ENCODE peak calls at places on chromosomes 12 and 14, in eight cellular contexts. One of them, this sample, is unnamed.

GRCh38 chr12:120229583-120230325 is 28.8 kb upstream of the RPLP0 start:
- DNase-seq in GM23248: peak
- DNase-seq in OCI-LY7: no peak
- DNase-seq in GM23338: peak
- DNase-seq in neural progenitor cell: peak
- DNase-seq in hepatocyte: peak
- DNase-seq in MM.1S: no peak
- DNase-seq in PC-3: peak
- DNase-seq in this sample: no peak

GRCh38 chr12:131701705-131702572 is 9.0 kb upstream of the SFSWAP start:
- DNase-seq in GM23248: no peak
- DNase-seq in OCI-LY7: no peak
- DNase-seq in GM23338: peak
- DNase-seq in neural progenitor cell: no peak
- DNase-seq in hepatocyte: no peak
- DNase-seq in MM.1S: no peak
- DNase-seq in PC-3: no peak
- DNase-seq in this sample: no peak

GRCh38 chr12:12467701-12468218 is 94.9 kb downstream of the DUSP16 start:
- DNase-seq in GM23248: no peak
- DNase-seq in OCI-LY7: no peak
- DNase-seq in GM23338: no peak
- DNase-seq in neural progenitor cell: no peak
- DNase-seq in hepatocyte: no peak
- DNase-seq in MM.1S: no peak
- DNase-seq in PC-3: no peak
- DNase-seq in this sample: no peak

GRCh38 chr14:20782280-20782890 is 1.3 kb downstream of the RNASE6 start:
- DNase-seq in GM23248: no peak
- DNase-seq in OCI-LY7: peak
- DNase-seq in GM23338: peak
- DNase-seq in neural progenitor cell: peak
- DNase-seq in hepatocyte: peak
- DNase-seq in MM.1S: no peak
- DNase-seq in PC-3: peak
- DNase-seq in this sample: no peak

GRCh38 chr12:59164226-59164625 is 243.9 kb upstream of the LRIG3 start:
- DNase-seq in GM23248: no peak
- DNase-seq in OCI-LY7: no peak
- DNase-seq in GM23338: no peak
- DNase-seq in neural progenitor cell: no peak
- DNase-seq in hepatocyte: no peak
- DNase-seq in MM.1S: no peak
- DNase-seq in PC-3: no peak
- DNase-seq in this sample: no peak

GRCh38 chr12:4379410-4379809 is at the start of gene FGF23:
- DNase-seq in GM23248: no peak
- DNase-seq in OCI-LY7: no peak
- DNase-seq in GM23338: peak
- DNase-seq in neural progenitor cell: peak
- DNase-seq in hepatocyte: peak
- DNase-seq in MM.1S: no peak
- DNase-seq in PC-3: peak
- DNase-seq in this sample: no peak

GRCh38 chr14:50835280-50835679 is 4.3 kb upstream of the NIN start:
- DNase-seq in GM23248: peak
- DNase-seq in OCI-LY7: peak
- DNase-seq in GM23338: no peak
- DNase-seq in neural progenitor cell: no peak
- DNase-seq in hepatocyte: no peak
- DNase-seq in MM.1S: peak
- DNase-seq in PC-3: no peak
- DNase-seq in this sample: no peak

GRCh38 chr12:29152223-29152868 is 3.3 kb downstream of the FAR2 start:
- DNase-seq in GM23248: no peak
- DNase-seq in OCI-LY7: peak
- DNase-seq in GM23338: no peak
- DNase-seq in neural progenitor cell: no peak
- DNase-seq in hepatocyte: no peak
- DNase-seq in MM.1S: peak
- DNase-seq in PC-3: no peak
- DNase-seq in this sample: no peak

GRCh38 chr12:54378791-54379400 is 5.6 kb downstream of the ZNF385A start:
- DNase-seq in GM23248: peak
- DNase-seq in OCI-LY7: peak
- DNase-seq in GM23338: peak
- DNase-seq in neural progenitor cell: peak
- DNase-seq in hepatocyte: peak
- DNase-seq in MM.1S: peak
- DNase-seq in PC-3: peak
- DNase-seq in this sample: no peak

GRCh38 chr12:24069532-24070395 is 120.3 kb upstream of the SOX5 start:
- DNase-seq in GM23248: no peak
- DNase-seq in OCI-LY7: no peak
- DNase-seq in GM23338: peak
- DNase-seq in neural progenitor cell: peak
- DNase-seq in hepatocyte: peak
- DNase-seq in MM.1S: no peak
- DNase-seq in PC-3: peak
- DNase-seq in this sample: no peak

GRCh38 chr12:47188576-47189441 is 109.0 kb upstream of the AMIGO2 start:
- DNase-seq in GM23248: peak
- DNase-seq in OCI-LY7: no peak
- DNase-seq in GM23338: no peak
- DNase-seq in neural progenitor cell: no peak
- DNase-seq in hepatocyte: peak
- DNase-seq in MM.1S: no peak
- DNase-seq in PC-3: peak
- DNase-seq in this sample: no peak

GRCh38 chr14:84340938-84341337 is 1189.0 kb upstream of the FLRT2 start:
- DNase-seq in GM23248: no peak
- DNase-seq in OCI-LY7: no peak
- DNase-seq in GM23338: no peak
- DNase-seq in neural progenitor cell: no peak
- DNase-seq in hepatocyte: peak
- DNase-seq in MM.1S: no peak
- DNase-seq in PC-3: no peak
- DNase-seq in this sample: no peak

GRCh38 chr12:39205969-39206368 is 237.0 kb downstream of the KIF21A start:
- DNase-seq in GM23248: no peak
- DNase-seq in OCI-LY7: peak
- DNase-seq in GM23338: no peak
- DNase-seq in neural progenitor cell: no peak
- DNase-seq in hepatocyte: no peak
- DNase-seq in MM.1S: peak
- DNase-seq in PC-3: no peak
- DNase-seq in this sample: no peak

GRCh38 chr12:6375269-6376078 is at the start of gene SCNN1A:
- DNase-seq in GM23248: no peak
- DNase-seq in OCI-LY7: no peak
- DNase-seq in GM23338: peak
- DNase-seq in neural progenitor cell: peak
- DNase-seq in hepatocyte: peak
- DNase-seq in MM.1S: no peak
- DNase-seq in PC-3: no peak
- DNase-seq in this sample: no peak

GRCh38 chr12:132560831-132561783 is 49.3 kb downstream of the LRCOL1 start:
- DNase-seq in GM23248: peak
- DNase-seq in OCI-LY7: peak
- DNase-seq in GM23338: peak
- DNase-seq in neural progenitor cell: peak
- DNase-seq in hepatocyte: peak
- DNase-seq in MM.1S: peak
- DNase-seq in PC-3: peak
- DNase-seq in this sample: peak

GRCh38 chr12:10088955-10089354 is 9.8 kb downstream of the CLEC1A start:
- DNase-seq in GM23248: no peak
- DNase-seq in OCI-LY7: no peak
- DNase-seq in GM23338: peak
- DNase-seq in neural progenitor cell: no peak
- DNase-seq in hepatocyte: no peak
- DNase-seq in MM.1S: no peak
- DNase-seq in PC-3: no peak
- DNase-seq in this sample: no peak

GRCh38 chr14:26427059-26427458 is 170.8 kb downstream of the NOVA1 start:
- DNase-seq in GM23248: peak
- DNase-seq in OCI-LY7: no peak
- DNase-seq in GM23338: no peak
- DNase-seq in neural progenitor cell: no peak
- DNase-seq in hepatocyte: no peak
- DNase-seq in MM.1S: no peak
- DNase-seq in PC-3: no peak
- DNase-seq in this sample: no peak

GRCh38 chr12:64240781-64241180 is 18.7 kb upstream of the KICS2 start:
- DNase-seq in GM23248: peak
- DNase-seq in OCI-LY7: no peak
- DNase-seq in GM23338: no peak
- DNase-seq in neural progenitor cell: no peak
- DNase-seq in hepatocyte: no peak
- DNase-seq in MM.1S: no peak
- DNase-seq in PC-3: no peak
- DNase-seq in this sample: no peak

GRCh38 chr12:64237382-64237781 is 15.3 kb upstream of the KICS2 start:
- DNase-seq in GM23248: no peak
- DNase-seq in OCI-LY7: no peak
- DNase-seq in GM23338: no peak
- DNase-seq in neural progenitor cell: no peak
- DNase-seq in hepatocyte: no peak
- DNase-seq in MM.1S: no peak
- DNase-seq in PC-3: no peak
- DNase-seq in this sample: no peak

GRCh38 chr12:64232201-64232600 is 10.1 kb upstream of the KICS2 start:
- DNase-seq in GM23248: no peak
- DNase-seq in OCI-LY7: no peak
- DNase-seq in GM23338: no peak
- DNase-seq in neural progenitor cell: no peak
- DNase-seq in hepatocyte: no peak
- DNase-seq in MM.1S: no peak
- DNase-seq in PC-3: no peak
- DNase-seq in this sample: no peak

GRCh38 chr12:64236549-64236948 is 14.5 kb upstream of the KICS2 start:
- DNase-seq in GM23248: peak
- DNase-seq in OCI-LY7: no peak
- DNase-seq in GM23338: peak
- DNase-seq in neural progenitor cell: no peak
- DNase-seq in hepatocyte: no peak
- DNase-seq in MM.1S: no peak
- DNase-seq in PC-3: peak
- DNase-seq in this sample: peak
- TF ChIP-seq EZH2phosphoT487 in GM23248: no peak
- TF ChIP-seq EZH2phosphoT487 in OCI-LY7: no peak
- TF ChIP-seq EZH2phosphoT487 in GM23338: no peak
- TF ChIP-seq EZH2phosphoT487 in neural progenitor cell: no peak
- TF ChIP-seq EZH2phosphoT487 in hepatocyte: no peak
- TF ChIP-seq EZH2phosphoT487 in MM.1S: no peak
- TF ChIP-seq EZH2phosphoT487 in PC-3: no peak
- TF ChIP-seq EZH2phosphoT487 in this sample: no peak

GRCh38 chr14:105092124-105092911 is 27.1 kb upstream of the GPR132 start:
- DNase-seq in GM23248: peak
- DNase-seq in OCI-LY7: no peak
- DNase-seq in GM23338: peak
- DNase-seq in neural progenitor cell: peak
- DNase-seq in hepatocyte: peak
- DNase-seq in MM.1S: no peak
- DNase-seq in PC-3: peak
- DNase-seq in this sample: no peak
- TF ChIP-seq EZH2phosphoT487 in GM23248: no peak
- TF ChIP-seq EZH2phosphoT487 in OCI-LY7: no peak
- TF ChIP-seq EZH2phosphoT487 in GM23338: no peak
- TF ChIP-seq EZH2phosphoT487 in neural progenitor cell: no peak
- TF ChIP-seq EZH2phosphoT487 in hepatocyte: no peak
- TF ChIP-seq EZH2phosphoT487 in MM.1S: no peak
- TF ChIP-seq EZH2phosphoT487 in PC-3: no peak
- TF ChIP-seq EZH2phosphoT487 in this sample: no peak

GRCh38 chr12:46177842-46178608 is 90.8 kb downstream of the SLC38A1 start:
- DNase-seq in GM23248: no peak
- DNase-seq in OCI-LY7: no peak
- DNase-seq in GM23338: no peak
- DNase-seq in neural progenitor cell: no peak
- DNase-seq in hepatocyte: no peak
- DNase-seq in MM.1S: peak
- DNase-seq in PC-3: no peak
- DNase-seq in this sample: no peak

GRCh38 chr12:46177020-46177419 is 91.8 kb downstream of the SLC38A1 start:
- DNase-seq in GM23248: no peak
- DNase-seq in OCI-LY7: no peak
- DNase-seq in GM23338: no peak
- DNase-seq in neural progenitor cell: no peak
- DNase-seq in hepatocyte: no peak
- DNase-seq in MM.1S: no peak
- DNase-seq in PC-3: no peak
- DNase-seq in this sample: no peak

GRCh38 chr12:46179693-46180452 is 89.0 kb downstream of the SLC38A1 start:
- DNase-seq in GM23248: no peak
- DNase-seq in OCI-LY7: peak
- DNase-seq in GM23338: no peak
- DNase-seq in neural progenitor cell: no peak
- DNase-seq in hepatocyte: no peak
- DNase-seq in MM.1S: no peak
- DNase-seq in PC-3: no peak
- DNase-seq in this sample: no peak

GRCh38 chr12:46174919-46175318 is 93.9 kb downstream of the SLC38A1 start:
- DNase-seq in GM23248: no peak
- DNase-seq in OCI-LY7: no peak
- DNase-seq in GM23338: no peak
- DNase-seq in neural progenitor cell: no peak
- DNase-seq in hepatocyte: no peak
- DNase-seq in MM.1S: no peak
- DNase-seq in PC-3: no peak
- DNase-seq in this sample: no peak

GRCh38 chr12:46174061-46174662 is 94.7 kb downstream of the SLC38A1 start:
- DNase-seq in GM23248: no peak
- DNase-seq in OCI-LY7: no peak
- DNase-seq in GM23338: no peak
- DNase-seq in neural progenitor cell: no peak
- DNase-seq in hepatocyte: no peak
- DNase-seq in MM.1S: no peak
- DNase-seq in PC-3: no peak
- DNase-seq in this sample: no peak
- TF ChIP-seq EZH2phosphoT487 in GM23248: no peak
- TF ChIP-seq EZH2phosphoT487 in OCI-LY7: no peak
- TF ChIP-seq EZH2phosphoT487 in GM23338: no peak
- TF ChIP-seq EZH2phosphoT487 in neural progenitor cell: no peak
- TF ChIP-seq EZH2phosphoT487 in hepatocyte: no peak
- TF ChIP-seq EZH2phosphoT487 in MM.1S: no peak
- TF ChIP-seq EZH2phosphoT487 in PC-3: no peak
- TF ChIP-seq EZH2phosphoT487 in this sample: no peak

DNA sequence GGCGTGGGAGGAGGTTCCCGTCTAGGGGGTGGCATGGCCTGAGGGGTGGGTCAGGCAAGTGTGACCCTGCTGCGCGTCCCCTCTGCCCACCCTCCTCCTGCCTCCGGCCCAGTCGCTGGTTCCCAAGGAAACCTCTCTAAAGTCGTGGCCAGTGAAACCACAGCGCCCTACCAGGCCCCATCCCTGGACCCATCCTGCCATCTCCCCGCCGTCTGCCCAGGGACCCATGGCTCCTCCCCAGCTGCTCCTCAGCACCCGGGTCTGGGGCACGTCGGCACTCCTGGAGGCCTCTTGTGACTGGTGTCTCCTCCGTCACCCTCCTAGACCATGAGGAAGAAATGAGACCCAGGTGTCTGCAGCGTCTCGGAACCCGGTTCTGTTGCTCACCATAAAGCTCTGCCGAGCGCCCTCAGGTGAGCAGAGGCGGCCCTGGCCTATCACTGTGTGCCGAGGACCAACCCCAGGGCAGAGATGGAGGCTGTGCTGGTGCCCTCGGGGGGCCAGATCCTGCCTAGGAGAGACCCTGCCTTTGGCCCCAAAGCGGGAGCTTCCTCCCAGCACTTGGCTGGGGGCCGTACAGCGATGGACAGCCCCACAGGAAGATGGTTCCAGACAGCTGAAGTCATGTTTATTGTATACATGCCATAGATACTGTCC is 222.3 kb upstream of the RTL1 start:
- DNase-seq in GM23248: no peak
- DNase-seq in OCI-LY7: no peak
- DNase-seq in GM23338: no peak
- DNase-seq in neural progenitor cell: no peak
- DNase-seq in hepatocyte: no peak
- DNase-seq in MM.1S: no peak
- DNase-seq in PC-3: no peak
- DNase-seq in this sample: no peak
- TF ChIP-seq EZH2phosphoT487 in GM23248: no peak
- TF ChIP-seq EZH2phosphoT487 in OCI-LY7: no peak
- TF ChIP-seq EZH2phosphoT487 in GM23338: no peak
- TF ChIP-seq EZH2phosphoT487 in neural progenitor cell: no peak
- TF ChIP-seq EZH2phosphoT487 in hepatocyte: no peak
- TF ChIP-seq EZH2phosphoT487 in MM.1S: no peak
- TF ChIP-seq EZH2phosphoT487 in PC-3: no peak
- TF ChIP-seq EZH2phosphoT487 in this sample: no peak

This sample was measured in HCT116.